ENCODE peak calls at places on chromosome 2, in ten cellular contexts. One of them, this sample, is unnamed.
A peak's percentile ranks its signal among the peaks of the same experiment; 100 is the strongest.

GRCh38 chr2:56448403-56448998 is 264.7 kb downstream of the CCDC85A start:
- DNase-seq in cardiac muscle cell: no peak
- DNase-seq in PC-9: no peak
- DNase-seq in GM23248: peak; percentile 49
- DNase-seq in neural progenitor cell: no peak
- DNase-seq in kidney: no peak
- DNase-seq in CD4-positive, alpha-beta T cell: no peak
- DNase-seq in uterus: no peak
- DNase-seq in IMR-90: no peak
- DNase-seq in substantia nigra: no peak
- DNase-seq in this sample: peak; percentile 13

GRCh38 chr2:152042636-152043615 is 55.9 kb downstream of the CACNB4 start:
- DNase-seq in cardiac muscle cell: no peak
- DNase-seq in PC-9: no peak
- DNase-seq in GM23248: no peak
- DNase-seq in neural progenitor cell: peak; percentile 67
- DNase-seq in kidney: no peak
- DNase-seq in CD4-positive, alpha-beta T cell: no peak
- DNase-seq in uterus: no peak
- DNase-seq in IMR-90: no peak
- DNase-seq in substantia nigra: no peak
- DNase-seq in this sample: no peak

GRCh38 chr2:219512524-219513216 is 1.6 kb upstream of the ASIC4 start:
- DNase-seq in cardiac muscle cell: no peak
- DNase-seq in PC-9: no peak
- DNase-seq in GM23248: no peak
- DNase-seq in neural progenitor cell: peak; percentile 85
- DNase-seq in kidney: no peak
- DNase-seq in CD4-positive, alpha-beta T cell: no peak
- DNase-seq in uterus: no peak
- DNase-seq in IMR-90: no peak
- DNase-seq in substantia nigra: no peak
- DNase-seq in this sample: no peak

GRCh38 chr2:225495706-225496105 is 96.2 kb downstream of the NYAP2 start:
- DNase-seq in cardiac muscle cell: no peak
- DNase-seq in PC-9: no peak
- DNase-seq in GM23248: no peak
- DNase-seq in neural progenitor cell: no peak
- DNase-seq in kidney: no peak
- DNase-seq in CD4-positive, alpha-beta T cell: no peak
- DNase-seq in uterus: no peak
- DNase-seq in IMR-90: no peak
- DNase-seq in substantia nigra: no peak
- DNase-seq in this sample: no peak

GRCh38 chr2:205700331-205701132 is 18.2 kb downstream of the NRP2 start:
- DNase-seq in cardiac muscle cell: no peak
- DNase-seq in PC-9: peak; percentile 51
- DNase-seq in GM23248: peak; percentile 92
- DNase-seq in neural progenitor cell: peak; percentile 42
- DNase-seq in kidney: no peak
- DNase-seq in CD4-positive, alpha-beta T cell: no peak
- DNase-seq in uterus: no peak
- DNase-seq in IMR-90: peak; percentile 90
- DNase-seq in substantia nigra: no peak
- DNase-seq in this sample: peak; percentile 28

GRCh38 chr2:132623096-132623839 is 46.7 kb downstream of the LYPD1 start:
- DNase-seq in cardiac muscle cell: no peak
- DNase-seq in PC-9: no peak
- DNase-seq in GM23248: peak; percentile 94
- DNase-seq in neural progenitor cell: no peak
- DNase-seq in kidney: no peak
- DNase-seq in CD4-positive, alpha-beta T cell: no peak
- DNase-seq in uterus: no peak
- DNase-seq in IMR-90: peak; percentile 79
- DNase-seq in substantia nigra: no peak
- DNase-seq in this sample: no peak

GRCh38 chr2:216837740-216838139 is 22.1 kb downstream of the TNP1 start:
- DNase-seq in cardiac muscle cell: no peak
- DNase-seq in PC-9: no peak
- DNase-seq in GM23248: no peak
- DNase-seq in neural progenitor cell: no peak
- DNase-seq in kidney: no peak
- DNase-seq in CD4-positive, alpha-beta T cell: no peak
- DNase-seq in uterus: no peak
- DNase-seq in IMR-90: no peak
- DNase-seq in substantia nigra: no peak
- DNase-seq in this sample: no peak

GRCh38 chr2:221518201-221518936 is 53.7 kb downstream of the EPHA4 start:
- DNase-seq in cardiac muscle cell: no peak
- DNase-seq in PC-9: peak; percentile 37
- DNase-seq in GM23248: peak; percentile 16
- DNase-seq in neural progenitor cell: no peak
- DNase-seq in kidney: no peak
- DNase-seq in CD4-positive, alpha-beta T cell: peak; percentile 23
- DNase-seq in uterus: peak; percentile 61
- DNase-seq in IMR-90: peak; percentile 92
- DNase-seq in substantia nigra: no peak
- DNase-seq in this sample: no peak

DNA sequence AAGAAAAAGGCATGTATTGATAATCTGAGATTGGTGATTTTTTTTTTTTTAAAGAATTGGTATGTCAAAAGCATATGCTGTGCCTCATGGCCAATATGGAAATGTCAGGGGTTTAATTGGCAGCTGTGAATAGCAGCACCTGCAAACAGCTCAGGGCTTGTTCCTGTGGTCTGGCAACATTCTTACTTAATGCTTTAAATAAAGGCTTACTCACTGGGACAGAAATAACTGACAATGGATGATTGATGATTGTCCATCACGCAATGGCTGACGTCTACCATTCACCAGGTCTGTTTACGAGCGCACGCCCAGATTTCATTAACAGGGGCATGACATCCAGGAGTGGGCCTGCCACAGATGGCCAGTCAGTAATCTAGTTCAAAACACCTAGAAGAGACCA is 66.7 kb downstream of the ETAA1 start:
- DNase-seq in cardiac muscle cell: no peak
- DNase-seq in PC-9: peak; percentile 70
- DNase-seq in GM23248: no peak
- DNase-seq in neural progenitor cell: no peak
- DNase-seq in kidney: no peak
- DNase-seq in CD4-positive, alpha-beta T cell: no peak
- DNase-seq in uterus: no peak
- DNase-seq in IMR-90: peak; percentile 67
- DNase-seq in substantia nigra: no peak
- DNase-seq in this sample: no peak
- H3K27ac ChIP-seq in cardiac muscle cell: no peak overlapping the region
- H3K27ac ChIP-seq in PC-9: peak overlapping the region; percentile 56
- H3K27ac ChIP-seq in GM23248: no peak overlapping the region
- H3K27ac ChIP-seq in neural progenitor cell: no peak overlapping the region
- H3K27ac ChIP-seq in kidney: no peak overlapping the region
- H3K27ac ChIP-seq in CD4-positive, alpha-beta T cell: no peak overlapping the region
- H3K27ac ChIP-seq in uterus: no peak overlapping the region
- H3K27ac ChIP-seq in IMR-90: no peak overlapping the region
- H3K27ac ChIP-seq in substantia nigra: no peak overlapping the region
- H3K27ac ChIP-seq in this sample: no peak overlapping the region

GRCh38 chr2:145652546-145652945 is 1132.6 kb upstream of the ZEB2 start:
- DNase-seq in cardiac muscle cell: no peak
- DNase-seq in PC-9: no peak
- DNase-seq in GM23248: no peak
- DNase-seq in neural progenitor cell: no peak
- DNase-seq in kidney: no peak
- DNase-seq in CD4-positive, alpha-beta T cell: no peak
- DNase-seq in uterus: no peak
- DNase-seq in IMR-90: peak; percentile 61
- DNase-seq in substantia nigra: no peak
- DNase-seq in this sample: no peak
- H3K27ac ChIP-seq in cardiac muscle cell: no peak overlapping the region
- H3K27ac ChIP-seq in PC-9: no peak overlapping the region
- H3K27ac ChIP-seq in GM23248: peak overlapping the region; percentile 60
- H3K27ac ChIP-seq in neural progenitor cell: no peak overlapping the region
- H3K27ac ChIP-seq in kidney: no peak overlapping the region
- H3K27ac ChIP-seq in CD4-positive, alpha-beta T cell: no peak overlapping the region
- H3K27ac ChIP-seq in uterus: no peak overlapping the region
- H3K27ac ChIP-seq in IMR-90: peak overlapping the region; percentile 42
- H3K27ac ChIP-seq in substantia nigra: no peak overlapping the region
- H3K27ac ChIP-seq in this sample: no peak overlapping the region

GRCh38 chr2:8546319-8547283 is 135.3 kb upstream of the ID2 start:
- DNase-seq in cardiac muscle cell: no peak
- DNase-seq in PC-9: no peak
- DNase-seq in GM23248: no peak
- DNase-seq in neural progenitor cell: no peak
- DNase-seq in kidney: peak; percentile 44
- DNase-seq in CD4-positive, alpha-beta T cell: no peak
- DNase-seq in uterus: peak; percentile 11
- DNase-seq in IMR-90: no peak
- DNase-seq in substantia nigra: no peak
- DNase-seq in this sample: no peak

GRCh38 chr2:8545676-8546318 is 136.1 kb upstream of the ID2 start:
- DNase-seq in cardiac muscle cell: no peak
- DNase-seq in PC-9: no peak
- DNase-seq in GM23248: no peak
- DNase-seq in neural progenitor cell: no peak
- DNase-seq in kidney: no peak
- DNase-seq in CD4-positive, alpha-beta T cell: no peak
- DNase-seq in uterus: no peak
- DNase-seq in IMR-90: no peak
- DNase-seq in substantia nigra: no peak
- DNase-seq in this sample: no peak

GRCh38 chr2:8543412-8544167 is 138.3 kb upstream of the ID2 start:
- DNase-seq in cardiac muscle cell: no peak
- DNase-seq in PC-9: no peak
- DNase-seq in GM23248: peak; percentile 94
- DNase-seq in neural progenitor cell: no peak
- DNase-seq in kidney: peak; percentile 88
- DNase-seq in CD4-positive, alpha-beta T cell: peak; percentile 30
- DNase-seq in uterus: peak; percentile 28
- DNase-seq in IMR-90: peak; percentile 90
- DNase-seq in substantia nigra: no peak
- DNase-seq in this sample: peak; percentile 68

GRCh38 chr2:8544168-8544785 is 137.6 kb upstream of the ID2 start:
- DNase-seq in cardiac muscle cell: no peak
- DNase-seq in PC-9: no peak
- DNase-seq in GM23248: no peak
- DNase-seq in neural progenitor cell: no peak
- DNase-seq in kidney: no peak
- DNase-seq in CD4-positive, alpha-beta T cell: no peak
- DNase-seq in uterus: peak; percentile 12
- DNase-seq in IMR-90: no peak
- DNase-seq in substantia nigra: no peak
- DNase-seq in this sample: no peak

DNA sequence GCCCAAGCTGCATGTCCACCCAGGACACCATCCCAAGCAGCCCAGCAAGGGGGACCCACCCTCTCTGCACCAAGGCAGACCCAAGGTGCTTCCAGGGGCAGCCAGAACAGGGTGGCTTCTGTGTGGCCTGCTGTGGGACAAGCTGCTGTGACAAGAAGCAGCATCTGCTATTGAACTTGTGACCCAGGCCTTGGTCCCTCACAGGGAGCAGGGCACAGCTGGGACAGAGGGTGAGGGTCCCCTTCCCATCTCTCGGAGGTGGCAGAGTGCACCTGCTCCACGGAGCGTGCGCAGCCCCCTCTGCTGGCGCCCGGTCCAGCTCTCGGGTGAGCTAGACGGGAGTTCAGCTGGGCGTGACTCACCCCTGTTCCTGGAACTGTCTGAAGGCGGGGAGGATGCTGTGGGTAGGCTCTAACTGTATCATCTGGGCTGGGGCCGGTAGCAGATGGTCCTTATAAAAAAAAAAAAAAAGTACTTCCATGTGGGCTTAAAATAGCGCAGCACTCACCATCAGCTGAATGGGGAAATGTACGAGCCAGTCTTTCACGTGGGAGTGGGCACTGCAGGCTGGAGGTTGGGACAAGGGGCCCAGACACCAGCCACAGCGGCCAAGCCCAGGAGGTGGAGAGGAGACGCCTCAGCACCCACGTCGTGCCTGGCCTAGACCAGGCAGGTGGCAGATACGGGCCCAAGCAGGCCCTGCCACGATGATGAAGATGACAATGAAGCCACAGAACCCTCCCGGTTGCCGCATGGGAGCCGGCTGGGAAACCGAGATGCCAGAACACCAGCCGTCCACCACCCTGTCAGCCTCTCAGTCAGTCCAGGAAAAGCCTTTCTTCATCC is 136.8 kb upstream of the ID2 start:
- DNase-seq in cardiac muscle cell: no peak
- DNase-seq in PC-9: no peak
- DNase-seq in GM23248: peak; percentile 97
- DNase-seq in neural progenitor cell: peak; percentile 56
- DNase-seq in kidney: peak; percentile 87
- DNase-seq in CD4-positive, alpha-beta T cell: peak; percentile 75
- DNase-seq in uterus: peak; percentile 82
- DNase-seq in IMR-90: peak; percentile 93
- DNase-seq in substantia nigra: no peak
- DNase-seq in this sample: peak; percentile 73
- H3K27ac ChIP-seq in cardiac muscle cell: no peak overlapping the region
- H3K27ac ChIP-seq in PC-9: no peak overlapping the region
- H3K27ac ChIP-seq in GM23248: peak overlapping the region; percentile 11
- H3K27ac ChIP-seq in neural progenitor cell: no peak overlapping the region
- H3K27ac ChIP-seq in kidney: no peak overlapping the region
- H3K27ac ChIP-seq in CD4-positive, alpha-beta T cell: no peak overlapping the region
- H3K27ac ChIP-seq in uterus: peak overlapping the region; percentile 47
- H3K27ac ChIP-seq in IMR-90: no peak overlapping the region
- H3K27ac ChIP-seq in substantia nigra: no peak overlapping the region
- H3K27ac ChIP-seq in this sample: peak overlapping the region; percentile 67

GRCh38 chr2:48170281-48170680 is 264.0 kb upstream of the FBXO11 start:
- DNase-seq in cardiac muscle cell: no peak
- DNase-seq in PC-9: no peak
- DNase-seq in GM23248: peak; percentile 38
- DNase-seq in neural progenitor cell: no peak
- DNase-seq in kidney: no peak
- DNase-seq in CD4-positive, alpha-beta T cell: no peak
- DNase-seq in uterus: no peak
- DNase-seq in IMR-90: peak; percentile 69
- DNase-seq in substantia nigra: no peak
- DNase-seq in this sample: no peak

GRCh38 chr2:48174503-48174902 is 268.2 kb upstream of the FBXO11 start:
- DNase-seq in cardiac muscle cell: no peak
- DNase-seq in PC-9: no peak
- DNase-seq in GM23248: peak; percentile 2
- DNase-seq in neural progenitor cell: no peak
- DNase-seq in kidney: no peak
- DNase-seq in CD4-positive, alpha-beta T cell: no peak
- DNase-seq in uterus: no peak
- DNase-seq in IMR-90: no peak
- DNase-seq in substantia nigra: no peak
- DNase-seq in this sample: no peak

GRCh38 chr2:48175656-48176055 is 269.4 kb upstream of the FBXO11 start:
- DNase-seq in cardiac muscle cell: no peak
- DNase-seq in PC-9: no peak
- DNase-seq in GM23248: no peak
- DNase-seq in neural progenitor cell: no peak
- DNase-seq in kidney: no peak
- DNase-seq in CD4-positive, alpha-beta T cell: no peak
- DNase-seq in uterus: no peak
- DNase-seq in IMR-90: no peak
- DNase-seq in substantia nigra: no peak
- DNase-seq in this sample: no peak

GRCh38 chr2:48175254-48175653 is 269.0 kb upstream of the FBXO11 start:
- DNase-seq in cardiac muscle cell: no peak
- DNase-seq in PC-9: no peak
- DNase-seq in GM23248: peak; percentile 84
- DNase-seq in neural progenitor cell: no peak
- DNase-seq in kidney: no peak
- DNase-seq in CD4-positive, alpha-beta T cell: no peak
- DNase-seq in uterus: no peak
- DNase-seq in IMR-90: peak; percentile 70
- DNase-seq in substantia nigra: no peak
- DNase-seq in this sample: no peak

DNA sequence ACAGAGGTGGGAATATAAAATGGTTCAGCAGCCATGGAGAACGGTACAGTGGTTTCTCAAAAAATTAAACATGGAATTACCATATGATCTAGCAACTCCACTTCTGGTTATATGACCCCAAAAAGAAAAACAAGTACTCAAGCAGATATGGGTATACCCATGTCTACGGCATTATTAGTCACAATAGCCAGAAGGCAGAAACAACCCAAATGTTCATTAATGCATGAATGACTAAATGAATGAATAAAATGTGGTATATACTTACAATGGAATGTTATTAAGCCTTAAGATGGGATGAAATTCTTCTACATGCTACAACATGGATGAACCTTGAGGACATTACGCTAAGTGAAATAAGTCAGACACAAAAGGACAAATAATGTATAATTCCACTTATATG is 266.8 kb upstream of the FBXO11 start:
- DNase-seq in cardiac muscle cell: no peak
- DNase-seq in PC-9: no peak
- DNase-seq in GM23248: no peak
- DNase-seq in neural progenitor cell: no peak
- DNase-seq in kidney: no peak
- DNase-seq in CD4-positive, alpha-beta T cell: no peak
- DNase-seq in uterus: no peak
- DNase-seq in IMR-90: no peak
- DNase-seq in substantia nigra: no peak
- DNase-seq in this sample: no peak
- H3K27ac ChIP-seq in cardiac muscle cell: no peak overlapping the region
- H3K27ac ChIP-seq in PC-9: no peak overlapping the region
- H3K27ac ChIP-seq in GM23248: no peak overlapping the region
- H3K27ac ChIP-seq in neural progenitor cell: no peak overlapping the region
- H3K27ac ChIP-seq in kidney: no peak overlapping the region
- H3K27ac ChIP-seq in CD4-positive, alpha-beta T cell: no peak overlapping the region
- H3K27ac ChIP-seq in uterus: no peak overlapping the region
- H3K27ac ChIP-seq in IMR-90: no peak overlapping the region
- H3K27ac ChIP-seq in substantia nigra: no peak overlapping the region
- H3K27ac ChIP-seq in this sample: no peak overlapping the region